ENCODE peak calls at places on chromosomes 3 and 15, in four cellular contexts. Y is IMR-90, K is dorsolateral prefrontal cortex, I is GM06990. C is an unnamed sample.

GRCh38 chr3:177610677-177611654 is 413.7 kb upstream of the TBL1XR1 start:
- DNase-seq in Y (peak), K (no peak), I (no peak), C (no peak)

GRCh38 chr3:134797080-134797801 is 2.2 kb downstream of the EPHB1 start:
- DNase-seq in Y (no peak), K (no peak), I (no peak), C (no peak)

GRCh38 chr15:69797051-69797595 is 300.6 kb downstream of the TLE3 start:
- DNase-seq in Y (no peak), K (no peak), I (no peak), C (no peak)

GRCh38 chr15:97126556-97127233 is 796.2 kb downstream of the NR2F2 start:
- DNase-seq in Y (no peak), K (no peak), I (no peak), C (no peak)

GRCh38 chr15:80776420-80777045 is 2.6 kb upstream of the CEMIP start:
- DNase-seq in Y (peak), K (peak), I (peak), C (no peak)

GRCh38 chr3:62149539-62149938 is 223.8 kb downstream of the FEZF2 start:
- DNase-seq in Y (no peak), K (no peak), I (no peak), C (no peak)

GRCh38 chr15:70867911-70868467 is 14.0 kb upstream of the LARP6 start:
- DNase-seq in Y (peak), K (no peak), I (no peak), C (no peak)

GRCh38 chr3:135655328-135655727 is 310.2 kb upstream of the PPP2R3A start:
- DNase-seq in Y (no peak), K (no peak), I (no peak), C (no peak)

GRCh38 chr3:12679468-12679867 is 15.6 kb upstream of the RAF1 start:
- DNase-seq in Y (peak), K (no peak), I (no peak), C (no peak)

GRCh38 chr3:171282041-171282440 is 178.2 kb downstream of the TNIK start:
- DNase-seq in Y (peak), K (no peak), I (no peak), C (peak)

GRCh38 chr3:20811631-20812030 is 625.6 kb upstream of the SGO1 start:
- DNase-seq in Y (no peak), K (no peak), I (no peak), C (peak)

GRCh38 chr3:39222462-39222861 is 30.1 kb upstream of the XIRP1 start:
- DNase-seq in Y (no peak), K (no peak), I (no peak), C (no peak)

GRCh38 chr3:13203398-13204176 is 130.4 kb upstream of the IQSEC1 start:
- DNase-seq in Y (no peak), K (no peak), I (no peak), C (no peak)

GRCh38 chr3:45397754-45398153 is 9.4 kb downstream of the LARS2 start:
- DNase-seq in Y (no peak), K (no peak), I (no peak), C (no peak)

GRCh38 chr15:31279221-31280036 is 47.2 kb upstream of the KLF13 start:
- DNase-seq in Y (no peak), K (peak), I (no peak), C (no peak)

GRCh38 chr15:92621972-92622533 is 33.5 kb downstream of the FAM174B start:
- DNase-seq in Y (no peak), K (peak), I (peak), C (no peak)

GRCh38 chr3:133662256-133662773 is 574 bp upstream of the TOPBP1 start:
- DNase-seq in Y (peak), K (no peak), I (peak), C (no peak)

GRCh38 chr3:20673866-20674265 is 487.9 kb upstream of the SGO1 start:
- DNase-seq in Y (no peak), K (no peak), I (no peak), C (no peak)

DNA sequence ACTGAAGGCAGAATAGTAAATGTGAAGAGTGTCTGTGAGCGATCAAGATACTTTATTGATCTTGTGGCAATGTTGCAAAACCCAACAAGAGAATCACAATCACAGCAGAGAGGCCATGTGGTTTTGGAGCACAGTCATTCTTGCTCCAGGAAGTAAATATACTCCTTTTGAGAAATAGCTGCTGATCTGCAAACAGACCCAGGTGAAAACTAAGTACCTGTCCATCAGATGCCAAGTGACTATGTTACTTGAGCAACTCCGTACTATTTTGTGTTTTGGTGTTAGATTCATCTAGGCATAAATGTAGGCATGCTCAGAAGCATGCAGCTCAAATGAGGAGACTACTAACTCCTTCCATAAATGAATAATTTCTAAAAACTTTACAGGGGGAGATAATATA is 627.9 kb downstream of the ZBBX start:
- DNase-seq in Y (no peak), K (no peak), I (no peak), C (no peak)
- H3K4me3 ChIP-seq in Y (no peak), K (no peak), I (no peak), C (no peak)

DNA sequence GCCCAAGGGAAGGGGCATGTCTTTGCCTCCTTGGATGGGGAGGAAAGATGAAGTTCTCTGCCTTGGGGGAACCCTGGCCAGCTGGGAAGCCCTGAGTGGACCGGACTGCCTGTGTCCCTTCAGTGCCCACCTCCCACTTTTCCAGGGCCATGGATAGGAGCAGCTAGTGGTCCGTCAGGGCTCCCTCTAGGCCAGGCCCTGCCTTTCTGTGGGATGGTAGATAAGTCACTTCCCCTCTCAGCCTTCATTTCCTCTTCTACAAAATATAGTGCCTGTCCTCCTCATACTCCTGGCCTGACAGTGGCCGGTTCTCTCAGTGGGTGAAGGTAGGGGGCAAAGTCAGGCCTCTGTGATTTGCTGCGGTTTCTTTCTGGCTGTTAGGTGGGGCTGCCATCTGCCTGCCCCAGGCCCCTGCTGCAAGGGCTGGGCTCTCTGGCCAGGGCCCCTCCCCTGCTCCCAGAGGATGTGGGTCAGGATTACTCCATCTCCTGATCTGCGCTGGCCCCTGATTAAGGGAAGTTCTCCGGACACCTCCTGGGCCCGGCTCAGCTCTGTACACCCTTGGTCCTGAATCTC is 1.4 kb downstream of the PLEKHO2 start:
- DNase-seq in Y (peak), K (no peak), I (no peak), C (no peak)
- TF ChIP-seq CTCF in Y (no peak), K (no peak), I (peak), C (no peak)

GRCh38 chr3:157498374-157498773 is 4.8 kb downstream of the VEPH1 start:
- DNase-seq in Y (no peak), K (no peak), I (no peak), C (no peak)

GRCh38 chr3:157500232-157500631 is 3.0 kb downstream of the VEPH1 start:
- DNase-seq in Y (no peak), K (no peak), I (no peak), C (no peak)

GRCh38 chr3:157501863-157502262 is 1.4 kb downstream of the VEPH1 start:
- DNase-seq in Y (no peak), K (no peak), I (no peak), C (no peak)

GRCh38 chr3:157499342-157499963 is 3.8 kb downstream of the VEPH1 start:
- DNase-seq in Y (no peak), K (no peak), I (no peak), C (no peak)

GRCh38 chr3:157502916-157503620 is at the start of gene VEPH1:
- DNase-seq in Y (peak), K (no peak), I (no peak), C (no peak)
- H3K4me3 ChIP-seq in Y (no peak), K (no peak), I (no peak), C (no peak)

DNA sequence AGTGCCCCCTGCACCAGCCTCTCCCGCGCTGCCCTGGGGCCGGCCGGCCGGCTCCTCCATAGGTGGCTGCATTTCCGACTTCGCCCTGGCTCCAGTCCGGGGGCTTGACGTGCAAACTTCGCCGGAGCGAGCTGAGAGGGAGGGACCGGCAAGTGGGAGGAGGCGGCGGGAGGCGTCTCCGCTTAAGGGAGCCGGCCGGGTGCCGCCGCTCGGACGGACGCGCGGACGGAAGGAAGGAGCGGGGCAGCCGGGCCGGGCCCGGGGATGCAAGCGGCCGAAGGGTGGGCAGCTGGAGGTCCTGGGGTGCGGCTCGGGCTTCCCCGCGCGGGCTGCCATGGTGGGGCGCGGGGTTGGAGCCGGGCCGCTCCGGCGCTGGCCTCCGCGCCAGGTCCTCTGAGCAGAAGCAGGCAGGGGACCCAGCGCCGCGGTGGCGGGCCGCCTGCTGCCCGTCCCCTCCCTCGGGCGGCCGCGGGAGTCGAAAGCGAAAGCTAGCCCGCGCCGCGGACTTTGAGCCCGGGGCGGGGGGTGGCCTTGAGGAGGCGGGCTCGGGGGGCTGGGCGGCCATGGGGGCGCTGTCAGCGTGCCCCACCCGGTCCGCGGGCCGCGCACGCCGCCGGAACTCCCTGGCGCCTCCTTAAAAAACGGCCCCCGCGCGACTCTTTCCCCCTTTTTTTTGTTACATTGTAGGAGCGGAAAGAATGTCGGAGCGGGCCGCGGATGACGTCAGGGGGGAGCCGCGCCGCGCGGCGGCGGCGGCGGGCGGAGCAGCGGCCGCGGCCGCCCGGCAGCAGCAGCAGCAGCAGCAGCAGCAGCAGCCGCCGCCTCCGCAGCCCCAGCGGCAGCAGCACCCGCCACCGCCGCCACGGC is at the start of gene SCAANT1:
- DNase-seq in Y (peak), K (peak), I (peak), C (peak)
- TF ChIP-seq CTCF in Y (peak), K (no peak), I (no peak), C (no peak)

GRCh38 chr3:186361612-186362408 is at the start of gene DGKG:
- DNase-seq in Y (no peak), K (peak), I (peak), C (no peak)
- H3K4me3 ChIP-seq in Y (no peak), K (peak), I (peak), C (no peak)